ENCODE peak calls at places on chromosomes 3 and 15, in ten cellular contexts. V, T, J, E, Z, G, Q, P, W and H are unnamed samples.

GRCh38 chr3:183540501-183541234 is 14.8 kb downstream of the KLHL6 start:
- DNase-seq in P (no peak), W (no peak), J (no peak), Z (no peak), V (no peak), Q (peak), G (no peak), T (no peak), E (no peak), H (no peak)

GRCh38 chr3:60931452-60931851 is 319.8 kb downstream of the FHIT start:
- DNase-seq in V (no peak), J (no peak), W (no peak), P (no peak), T (no peak), G (no peak), Z (no peak), Q (no peak), E (no peak), H (no peak)

GRCh38 chr3:41125258-41125657 is 74.0 kb upstream of the CTNNB1 start:
- DNase-seq in J (no peak), P (no peak), G (no peak), W (no peak), E (no peak), Q (no peak), V (no peak), T (no peak), Z (no peak), H (no peak)

GRCh38 chr3:52848617-52849016 is 13.8 kb upstream of the MUSTN1 start:
- DNase-seq in G (no peak), V (peak), P (no peak), T (peak), Z (no peak), J (no peak), E (no peak), Q (no peak), W (peak), H (no peak)

GRCh38 chr3:56758539-56758981 is 43.2 kb downstream of the ARHGEF3 start:
- DNase-seq in T (peak), P (no peak), Z (peak), G (no peak), Q (no peak), W (peak), E (no peak), V (peak), J (no peak), H (peak)

GRCh38 chr3:66186545-66186944 is 34.3 kb upstream of the SLC25A26 start:
- DNase-seq in G (no peak), Z (no peak), P (no peak), V (no peak), Q (no peak), J (no peak), T (no peak), W (no peak), E (no peak), H (no peak)

GRCh38 chr15:59738676-59739075 is 49.6 kb upstream of the BNIP2 start:
- DNase-seq in T (no peak), V (peak), W (no peak), G (no peak), J (no peak), Q (no peak), Z (no peak), P (no peak), E (no peak), H (no peak)

GRCh38 chr3:58521002-58521670 is 15.9 kb downstream of the ACOX2 start:
- DNase-seq in Z (no peak), E (no peak), T (no peak), Q (no peak), J (no peak), P (no peak), G (no peak), W (no peak), V (no peak), H (no peak)

GRCh38 chr15:90046289-90046688 is 45.2 kb downstream of the ZNF710 start:
- DNase-seq in E (no peak), V (no peak), Z (no peak), J (no peak), P (no peak), W (no peak), T (no peak), G (no peak), Q (no peak), H (no peak)

GRCh38 chr3:87207500-87207899 is 19.6 kb upstream of the CHMP2B start:
- DNase-seq in V (peak), T (peak), Z (no peak), E (no peak), G (no peak), J (no peak), P (no peak), Q (no peak), W (no peak), H (no peak)

GRCh38 chr3:177337548-177338331 is 140.5 kb upstream of the TBL1XR1 start:
- DNase-seq in E (no peak), J (no peak), W (no peak), Z (no peak), Q (peak), P (peak), G (no peak), T (peak), V (peak), H (no peak)

GRCh38 chr3:46469680-46470357 is 5.1 kb upstream of the LTF start:
- DNase-seq in V (no peak), J (no peak), T (no peak), Q (no peak), Z (no peak), G (no peak), W (no peak), P (no peak), E (no peak), H (no peak)

GRCh38 chr3:114218578-114219185 is 18.7 kb downstream of the ZNF80 start:
- DNase-seq in Q (no peak), E (no peak), W (no peak), P (no peak), V (no peak), J (no peak), Z (no peak), T (no peak), G (no peak), H (no peak)

GRCh38 chr3:17070560-17070959 is 185.8 kb downstream of the PLCL2 start:
- DNase-seq in Z (no peak), T (peak), G (no peak), J (no peak), W (no peak), V (peak), E (no peak), Q (no peak), P (no peak), H (no peak)

GRCh38 chr15:94829887-94830884 is 598.8 kb downstream of the MCTP2 start:
- DNase-seq in E (no peak), G (no peak), Q (no peak), W (no peak), V (no peak), J (no peak), Z (no peak), T (no peak), P (no peak), H (no peak)

GRCh38 chr3:187238239-187238638 is 41.0 kb downstream of the RTP1 start:
- DNase-seq in T (no peak), V (no peak), Z (no peak), J (no peak), P (no peak), W (no peak), E (no peak), G (no peak), Q (no peak), H (no peak)

GRCh38 chr3:16130066-16130465 is 44.4 kb upstream of the GALNT15 start:
- DNase-seq in V (no peak), J (no peak), P (no peak), G (no peak), E (no peak), T (peak), Q (no peak), W (peak), Z (no peak), H (no peak)

GRCh38 chr3:110542552-110543164 is 529.0 kb upstream of the NECTIN3 start:
- DNase-seq in E (no peak), P (no peak), T (peak), J (no peak), V (no peak), G (no peak), W (no peak), Q (no peak), Z (no peak), H (no peak)